ENCODE peak calls at places on chromosomes 11 and 22, in five cellular contexts. A is effector memory CD4-positive, alpha-beta T cell; N is activated CD8-positive, alpha-beta memory T cell treated with anti-CD3 and anti-CD28 coated beads, Interleukin-2, amount 50 U/mL, for 48 hours; O is upper lobe of right lung; U is activated naive CD8-positive, alpha-beta T cell treated with anti-CD3 and anti-CD28 coated beads, Interleukin-2, amount 50 U/mL, for 24 hours. C is an unnamed sample.

GRCh38 chr11:61860054-61860903 is 31.1 kb downstream of the FADS3 start:
- DNase-seq in A (no peak), O (no peak), U (no peak), N (no peak), C (peak)

GRCh38 chr22:46578824-46579561 is 41.2 kb upstream of the GRAMD4 start:
- DNase-seq in A (no peak), U (no peak), N (no peak), O (peak), C (no peak)

GRCh38 chr22:36068776-36069344 is 40.2 kb upstream of the RBFOX2 start:
- DNase-seq in U (no peak), A (no peak), O (no peak), N (no peak), C (peak)

GRCh38 chr11:34654491-34655334 is 33.8 kb downstream of the EHF start:
- DNase-seq in O (peak), U (no peak), N (no peak), A (no peak), C (peak)

GRCh38 chr11:81420668-81421550 is 1312.8 kb downstream of the FAM181B start:
- DNase-seq in A (no peak), U (no peak), N (no peak), O (no peak), C (no peak)

GRCh38 chr11:74709175-74709574 is 22.1 kb downstream of the CHRDL2 start:
- DNase-seq in O (no peak), A (no peak), N (no peak), U (no peak), C (no peak)

GRCh38 chr11:76772100-76772782 is 10.9 kb upstream of the TSKU start:
- DNase-seq in U (no peak), N (no peak), A (no peak), O (no peak), C (no peak)

GRCh38 chr11:28834877-28835276 is 726.7 kb downstream of the METTL15 start:
- DNase-seq in U (no peak), A (no peak), O (no peak), N (no peak), C (peak)

GRCh38 chr11:93234602-93235207 is 36.9 kb upstream of the SLC36A4 start:
- DNase-seq in A (peak), O (peak), U (peak), N (peak), C (peak)

GRCh38 chr11:87455180-87455579 is 417.4 kb downstream of the TMEM135 start:
- DNase-seq in N (no peak), O (no peak), A (no peak), U (no peak), C (no peak)

GRCh38 chr11:46360878-46361277 is 13.6 kb downstream of the DGKZ start:
- DNase-seq in O (no peak), N (no peak), U (no peak), A (no peak), C (no peak)

GRCh38 chr11:119432484-119433368 is 9.8 kb upstream of the THY1 start:
- DNase-seq in U (no peak), O (no peak), N (no peak), A (no peak), C (peak)

GRCh38 chr11:122398167-122398566 is 257.4 kb upstream of the UBASH3B start:
- DNase-seq in N (no peak), U (no peak), A (no peak), O (no peak), C (no peak)

GRCh38 chr11:70603756-70604211 is 205.5 kb downstream of the CTTN start:
- DNase-seq in U (no peak), N (no peak), A (no peak), O (no peak), C (no peak)

GRCh38 chr11:64152841-64153691 is 12.8 kb downstream of the MACROD1 start:
- DNase-seq in N (peak), U (peak), A (peak), O (peak), C (peak)

C was measured in ELR.